ENCODE peak calls at places on chromosomes 16 and 17, in four cellular contexts. N is neuronal stem cell, T is mesenchymal stem cell, E is H9. M is an unnamed sample.

GRCh38 chr17:46977348-46977747 is 1.7 kb downstream of the RPRML start:
- DNase-seq in T (peak; percentile 58), E (peak; percentile 98), N (peak; percentile 65), M (peak; percentile 29)

GRCh38 chr17:32520737-32521399 is 34.1 kb downstream of the CDK5R1 start:
- DNase-seq in T (no peak), E (no peak), N (no peak), M (no peak)

GRCh38 chr17:14427914-14428639 is 127.2 kb downstream of the HS3ST3B1 start:
- DNase-seq in E (no peak), T (no peak), N (no peak), M (no peak)

GRCh38 chr16:72936408-72936807 is 111.5 kb downstream of the ZFHX3 start:
- DNase-seq in N (no peak), T (no peak), E (no peak), M (no peak)

GRCh38 chr16:72990003-72990521 is 57.9 kb downstream of the ZFHX3 start:
- DNase-seq in T (peak; percentile 36), E (no peak), N (no peak), M (peak; percentile 96)

GRCh38 chr16:59045496-59045895 is 311.4 kb upstream of the GOT2 start:
- DNase-seq in T (no peak), N (no peak), E (no peak), M (no peak)

GRCh38 chr17:42843358-42843934 is 934 bp upstream of the AOC2 start:
- DNase-seq in T (peak; percentile 73), E (no peak), N (no peak), M (peak; percentile 72)

GRCh38 chr17:69275751-69276150 is 47.1 kb upstream of the ABCA10 start:
- DNase-seq in E (no peak), N (no peak), T (no peak), M (peak; percentile 63)

GRCh38 chr17:79005063-79005861 is 4.3 kb downstream of the CANT1 start:
- DNase-seq in E (no peak), N (no peak), T (no peak), M (no peak)

GRCh38 chr17:32021618-32021955 is 14.4 kb downstream of the LRRC37B start:
- DNase-seq in E (no peak), T (no peak), N (no peak), M (peak; percentile 69)

GRCh38 chr17:12386240-12386639 is 279.4 kb upstream of the MYOCD start:
- DNase-seq in N (no peak), T (no peak), E (no peak), M (no peak)

GRCh38 chr17:78746263-78746948 is 35.7 kb downstream of the CYTH1 start:
- DNase-seq in E (no peak), N (no peak), T (no peak), M (no peak)

GRCh38 chr16:29024280-29024679 is 39.4 kb downstream of the LAT start:
- DNase-seq in N (no peak), T (no peak), E (no peak), M (no peak)

GRCh38 chr16:14672403-14672971 is 21.6 kb downstream of the PLA2G10 start:
- DNase-seq in T (no peak), N (no peak), E (no peak), M (no peak)

GRCh38 chr16:11303405-11304138 is 22.4 kb upstream of the PRM1 start:
- DNase-seq in N (no peak), E (no peak), T (peak; percentile 36), M (peak; percentile 85)

GRCh38 chr16:58249780-58250478 is 44.9 kb downstream of the PRSS54 start:
- DNase-seq in T (peak; percentile 82), E (peak; percentile 94), N (peak; percentile 71), M (peak; percentile 94)

GRCh38 chr17:55434721-55435120 is 13.1 kb upstream of the MMD start:
- DNase-seq in T (no peak), E (no peak), N (no peak), M (no peak)

GRCh38 chr17:68511254-68511670 is 968 bp upstream of the PRKAR1A start:
- DNase-seq in E (no peak), T (peak; percentile 61), N (no peak), M (no peak)

GRCh38 chr17:50699410-50699809 is 8.3 kb downstream of the ANKRD40 start:
- DNase-seq in E (no peak), T (no peak), N (no peak), M (no peak)

GRCh38 chr17:20733923-20734322 is 154.4 kb downstream of the CDRT15L2 start:
- DNase-seq in E (no peak), N (no peak), T (no peak), M (no peak)

GRCh38 chr16:5557966-5558365 is 460.4 kb upstream of the EEF2KMT start:
- DNase-seq in E (no peak), N (no peak), T (no peak), M (no peak)

GRCh38 chr17:11935734-11936406 is 61.4 kb downstream of the ZNF18 start:
- DNase-seq in T (no peak), N (peak; percentile 78), E (peak; percentile 78), M (no peak)

GRCh38 chr17:40564883-40565744 is at the start of gene CCR7:
- DNase-seq in N (no peak), T (no peak), E (peak; percentile 38), M (no peak)

GRCh38 chr16:23207485-23207884 is 24.9 kb downstream of the SCNN1G start:
- DNase-seq in E (no peak), T (no peak), N (no peak), M (no peak)

GRCh38 chr16:63312343-63312742 is 1276.1 kb upstream of the CDH8 start:
- DNase-seq in N (no peak), E (no peak), T (no peak), M (no peak)

GRCh38 chr17:70107441-70107840 is 32.4 kb downstream of the KCNJ16 start:
- DNase-seq in N (no peak), T (no peak), E (no peak), M (peak; percentile 69)

GRCh38 chr16:11572301-11572995 is 14.3 kb downstream of the LITAF start:
- DNase-seq in T (no peak), N (no peak), E (no peak), M (no peak)

GRCh38 chr17:75764711-75765421 is at the start of gene GALK1:
- DNase-seq in N (peak; percentile 63), T (peak; percentile 77), E (peak; percentile 86), M (peak; percentile 74)

GRCh38 chr17:32240745-32241144 is 24.9 kb upstream of the RHBDL3 start:
- DNase-seq in E (peak; percentile 65), N (no peak), T (peak; percentile 13), M (no peak)

GRCh38 chr17:21464611-21465021 is 88.5 kb downstream of the KCNJ12 start:
- DNase-seq in T (no peak), N (no peak), E (no peak), M (no peak)

DNA sequence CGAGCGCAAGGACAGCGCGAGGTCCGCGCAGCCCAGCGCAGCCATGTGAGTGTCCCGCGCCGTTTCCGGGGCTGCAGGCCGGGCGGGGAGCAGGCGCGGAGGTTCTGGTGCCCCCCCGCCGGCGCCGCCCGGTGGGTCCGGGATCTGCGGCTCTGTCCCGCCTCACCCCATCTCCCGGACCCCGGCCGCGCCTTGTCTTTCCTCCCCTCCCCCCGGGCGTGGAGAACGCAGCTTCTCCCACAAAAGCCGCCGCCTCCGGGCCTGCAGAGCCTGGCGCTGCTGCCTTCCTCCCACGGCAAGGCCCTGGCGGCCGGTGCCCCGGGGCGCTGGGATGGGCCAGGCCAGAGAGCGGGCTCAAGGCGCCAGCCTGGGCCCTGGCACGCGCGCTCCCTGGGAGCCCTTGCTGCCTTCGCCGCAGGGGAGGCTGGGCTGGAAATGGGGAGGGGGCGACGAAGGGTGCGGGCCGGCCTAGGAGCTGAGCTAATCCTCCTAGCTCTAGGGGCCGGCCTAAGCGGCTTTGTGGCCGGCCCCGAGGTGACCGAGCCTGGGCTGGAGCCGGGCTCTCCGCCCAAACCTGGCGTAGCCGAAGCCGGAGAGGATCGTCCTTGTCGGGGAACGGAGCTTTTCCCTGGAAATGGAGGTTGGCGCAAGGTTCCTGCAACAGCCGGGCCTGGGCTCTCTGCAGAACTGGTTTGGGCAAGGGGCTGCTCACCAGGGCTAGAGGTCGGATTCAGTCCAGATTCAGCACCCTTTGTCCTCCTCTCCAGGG is 425 bp downstream of the RIPOR1 start:
- DNase-seq in N (no peak), T (peak; percentile 52), E (no peak), M (peak; percentile 75)
- H3K14ac ChIP-seq in N (peak overlapping the region; percentile 91), T (peak overlapping the region; percentile 99), E (peak overlapping the region; percentile 1), M (peak overlapping the region; percentile 97)

GRCh38 chr16:85329059-85329812 is 217.0 kb upstream of the CIBAR2 start:
- DNase-seq in E (peak; percentile 67), T (peak; percentile 82), N (peak; percentile 92), M (peak; percentile 77)
- H2BK12ac ChIP-seq in E (no peak overlapping the region), T (peak overlapping the region; percentile 92), N (peak overlapping the region; percentile 53), M (peak overlapping the region; percentile 51)

GRCh38 chr17:27430383-27430840 is 25.8 kb upstream of the KSR1 start:
- DNase-seq in E (no peak), T (no peak), N (no peak), M (no peak)
- H2BK120ac ChIP-seq in E (no peak overlapping the region), T (no peak overlapping the region), N (no peak overlapping the region), M (no peak overlapping the region)

GRCh38 chr16:67249762-67250327 is 1.1 kb downstream of the SLC9A5 start:
- DNase-seq in N (no peak), E (no peak), T (peak; percentile 20), M (no peak)

GRCh38 chr16:67247698-67248400 is 568 bp upstream of the FHOD1 start:
- DNase-seq in T (peak; percentile 35), N (no peak), E (no peak), M (no peak)

GRCh38 chr16:67246945-67247697 is at the start of gene FHOD1:
- DNase-seq in T (peak; percentile 96), E (peak; percentile 97), N (peak; percentile 89), M (peak; percentile 96)

GRCh38 chr16:67249178-67249759 is 490 bp downstream of the SLC9A5 start:
- DNase-seq in T (peak; percentile 34), E (no peak), N (no peak), M (no peak)

GRCh38 chr16:67248401-67249177 is at the start of gene SLC9A5:
- DNase-seq in N (no peak), T (peak; percentile 41), E (peak; percentile 61), M (peak; percentile 5)
- H3K14ac ChIP-seq in N (peak within 1 kb of the TSS; percentile 73), T (peak within 1 kb of the TSS; percentile 69), E (no peak within 1 kb of the TSS), M (no peak within 1 kb of the TSS)

M was measured in trophoblast cell.